ENCODE peak calls at places on chromosomes 16 and 17, in nine cellular contexts. K is KBM-7; W is Daoy; T is CD8-positive, alpha-beta memory T cell; M is ELR; H is fibroblast of mammary gland; Z is HL-60; Y is nephron progenitor cell; J is tibial artery. E is an unnamed sample.

GRCh38 chr17:8117980-8118768 is at the start of gene ALOXE3:
- DNase-seq in K (no peak), W (peak), T (no peak), M (peak), H (peak), Z (no peak), Y (peak), J (no peak), E (peak)

GRCh38 chr16:58456193-58456592 is 43.8 kb upstream of the NDRG4 start:
- DNase-seq in K (no peak), W (no peak), T (no peak), M (no peak), H (no peak), Z (no peak), Y (no peak), J (no peak), E (no peak)

GRCh38 chr17:47949197-47949759 is 7.9 kb downstream of the PNPO start:
- DNase-seq in K (peak), W (peak), T (peak), M (peak), H (peak), Z (peak), Y (peak), J (peak), E (peak)

GRCh38 chr16:84647830-84648594 is at the start of gene KLHL36:
- DNase-seq in K (no peak), W (peak), T (peak), M (peak), H (no peak), Z (no peak), Y (peak), J (peak), E (peak)

GRCh38 chr17:27533874-27534815 is 77.9 kb downstream of the KSR1 start:
- DNase-seq in K (no peak), W (peak), T (no peak), M (peak), H (peak), Z (no peak), Y (no peak), J (no peak), E (peak)

GRCh38 chr17:82402865-82403264 is 15.3 kb upstream of the HEXD start:
- DNase-seq in K (no peak), W (no peak), T (no peak), M (no peak), H (no peak), Z (no peak), Y (no peak), J (no peak), E (no peak)

GRCh38 chr16:67170948-67171649 is 761 bp downstream of the NOL3 start:
- DNase-seq in K (no peak), W (no peak), T (no peak), M (no peak), H (peak), Z (no peak), Y (no peak), J (no peak), E (no peak)

GRCh38 chr17:83024205-83024971 is 55.0 kb upstream of the METRNL start:
- DNase-seq in K (no peak), W (no peak), T (no peak), M (no peak), H (no peak), Z (no peak), Y (no peak), J (no peak), E (no peak)

GRCh38 chr16:1333149-1333812 is at the start of gene BAIAP3:
- DNase-seq in K (no peak), W (peak), T (peak), M (no peak), H (no peak), Z (no peak), Y (peak), J (no peak), E (peak)

GRCh38 chr17:72774251-72774650 is 318.2 kb downstream of the SLC39A11 start:
- DNase-seq in K (no peak), W (no peak), T (no peak), M (no peak), H (no peak), Z (no peak), Y (no peak), J (no peak), E (no peak)

GRCh38 chr17:75549246-75550138 is 24.0 kb downstream of the LLGL2 start:
- DNase-seq in K (no peak), W (no peak), T (no peak), M (no peak), H (no peak), Z (no peak), Y (peak), J (no peak), E (peak)

GRCh38 chr16:66426112-66427035 is 721 bp upstream of the BEAN1 start:
- DNase-seq in K (no peak), W (peak), T (no peak), M (peak), H (no peak), Z (no peak), Y (no peak), J (no peak), E (no peak)

GRCh38 chr16:86351041-86351784 is 159.1 kb upstream of the FOXF1 start:
- DNase-seq in K (no peak), W (no peak), T (no peak), M (no peak), H (no peak), Z (no peak), Y (no peak), J (no peak), E (no peak)

GRCh38 chr17:7218774-7219173 is 862 bp downstream of the DLG4 start:
- DNase-seq in K (no peak), W (no peak), T (no peak), M (no peak), H (no peak), Z (no peak), Y (no peak), J (no peak), E (no peak)

GRCh38 chr17:60154616-60155426 is 5.0 kb downstream of the CA4 start:
- DNase-seq in K (no peak), W (peak), T (no peak), M (peak), H (peak), Z (no peak), Y (no peak), J (no peak), E (peak)

GRCh38 chr16:29009050-29009837 is 24.4 kb downstream of the LAT start:
- DNase-seq in K (peak), W (no peak), T (no peak), M (no peak), H (no peak), Z (no peak), Y (no peak), J (no peak), E (no peak)

GRCh38 chr17:2551928-2552327 is 40.2 kb upstream of the METTL16 start:
- DNase-seq in K (no peak), W (no peak), T (no peak), M (no peak), H (no peak), Z (no peak), Y (peak), J (no peak), E (no peak)

GRCh38 chr17:28898261-28898955 is 875 bp upstream of the FLOT2 start:
- DNase-seq in K (no peak), W (no peak), T (no peak), M (no peak), H (no peak), Z (no peak), Y (no peak), J (no peak), E (no peak)

GRCh38 chr17:35797370-35797769 is 1.9 kb upstream of the MMP28 start:
- DNase-seq in K (no peak), W (no peak), T (no peak), M (no peak), H (no peak), Z (no peak), Y (no peak), J (no peak), E (no peak)